ENCODE peak calls at places on chromosome 20, in six cellular contexts. H, L, V, W, S and N are unnamed samples.

GRCh38 chr20:2468581-2469407 is 1.8 kb downstream of the SNRPB start:
- DNase-seq in V (no peak), H (no peak), W (no peak), L (no peak), S (no peak), N (no peak)

GRCh38 chr20:38435555-38435939 is 419 bp upstream of the SNHG17 start:
- DNase-seq in S (no peak), W (no peak), L (no peak), V (peak), H (no peak), N (peak)

GRCh38 chr20:44041001-44041400 is 126.3 kb downstream of the TOX2 start:
- DNase-seq in S (no peak), W (peak), H (no peak), V (no peak), L (no peak), N (no peak)

GRCh38 chr20:17369506-17369905 is 142.7 kb downstream of the PCSK2 start:
- DNase-seq in V (no peak), H (no peak), S (no peak), W (no peak), L (no peak), N (no peak)

GRCh38 chr20:43320536-43320935 is 130.8 kb upstream of the PTPRT start:
- DNase-seq in H (no peak), W (no peak), V (no peak), L (no peak), S (no peak), N (no peak)

GRCh38 chr20:63556873-63557478 is 3.0 kb downstream of the FNDC11 start:
- DNase-seq in V (no peak), H (no peak), W (no peak), L (no peak), S (no peak), N (no peak)

GRCh38 chr20:58723628-58723984 is 31.0 kb downstream of the NPEPL1 start:
- DNase-seq in W (peak), H (no peak), L (no peak), S (no peak), V (no peak), N (no peak)

GRCh38 chr20:51695574-51696303 is 72.5 kb downstream of the ATP9A start:
- DNase-seq in L (no peak), S (no peak), H (no peak), V (peak), W (peak), N (peak)

GRCh38 chr20:62220666-62221568 is 839 bp upstream of the HRH3 start:
- DNase-seq in V (no peak), W (no peak), S (no peak), H (no peak), L (no peak), N (no peak)

GRCh38 chr20:49482621-49483017 is at the start of gene KCNB1:
- DNase-seq in W (no peak), S (peak), H (peak), V (peak), L (no peak), N (no peak)

GRCh38 chr20:49552007-49552406 is 15.9 kb downstream of the PTGIS start:
- DNase-seq in H (no peak), W (no peak), L (no peak), S (no peak), V (no peak), N (no peak)

GRCh38 chr20:62618622-62619529 is 23.4 kb upstream of the SLCO4A1 start:
- DNase-seq in W (no peak), V (peak), L (no peak), S (no peak), H (no peak), N (no peak)

GRCh38 chr20:23232219-23232581 is 118.4 kb upstream of the NXT1 start:
- DNase-seq in W (no peak), H (no peak), V (no peak), S (no peak), L (no peak), N (no peak)

GRCh38 chr20:63402860-63403220 is 41.7 kb upstream of the CHRNA4 start:
- DNase-seq in W (no peak), S (no peak), V (no peak), H (no peak), L (no peak), N (no peak)

GRCh38 chr20:44621325-44621724 is 30.2 kb downstream of the ADA start:
- DNase-seq in H (no peak), L (no peak), W (no peak), S (no peak), V (no peak), N (no peak)

GRCh38 chr20:47985092-47985850 is 200.0 kb upstream of the SULF2 start:
- DNase-seq in H (no peak), L (no peak), V (peak), S (no peak), W (no peak), N (no peak)

GRCh38 chr20:62367483-62368302 is 581 bp upstream of the LAMA5 start:
- DNase-seq in W (no peak), V (no peak), L (peak), H (no peak), S (no peak), N (no peak)